ENCODE peak calls at places on chromosomes 11 and 22, in five cellular contexts. One of them, this sample, is unnamed.
A peak's percentile ranks its signal among the peaks of the same experiment; 100 is the strongest.

GRCh38 chr11:43948341-43949185 is 6.1 kb downstream of the C11orf96 start:
- DNase-seq in sigmoid colon: no peak
- DNase-seq in dorsolateral prefrontal cortex: no peak
- DNase-seq in colonic mucosa: no peak
- DNase-seq in foreskin fibroblast: no peak
- DNase-seq in this sample: no peak

GRCh38 chr11:68664906-68665305 is 19.4 kb upstream of the GAL start:
- DNase-seq in colonic mucosa: no peak
- DNase-seq in sigmoid colon: peak; percentile 54
- DNase-seq in dorsolateral prefrontal cortex: no peak
- DNase-seq in foreskin fibroblast: no peak
- DNase-seq in this sample: no peak

GRCh38 chr22:32723632-32724031 is 77.9 kb upstream of the TIMP3 start:
- DNase-seq in dorsolateral prefrontal cortex: no peak
- DNase-seq in sigmoid colon: peak; percentile 85
- DNase-seq in colonic mucosa: peak; percentile 46
- DNase-seq in foreskin fibroblast: peak; percentile 86
- DNase-seq in this sample: peak; percentile 80

GRCh38 chr22:29266564-29267461 is 968 bp downstream of the RHBDD3 start:
- DNase-seq in colonic mucosa: no peak
- DNase-seq in sigmoid colon: no peak
- DNase-seq in foreskin fibroblast: no peak
- DNase-seq in dorsolateral prefrontal cortex: no peak
- DNase-seq in this sample: no peak

GRCh38 chr11:21640491-21640890 is 552.4 kb upstream of the ANO5 start:
- DNase-seq in dorsolateral prefrontal cortex: no peak
- DNase-seq in sigmoid colon: no peak
- DNase-seq in colonic mucosa: no peak
- DNase-seq in foreskin fibroblast: no peak
- DNase-seq in this sample: no peak

GRCh38 chr11:117300301-117300700 is 9.2 kb downstream of the BACE1-AS start:
- DNase-seq in colonic mucosa: no peak
- DNase-seq in dorsolateral prefrontal cortex: peak; percentile 49
- DNase-seq in sigmoid colon: peak; percentile 69
- DNase-seq in foreskin fibroblast: no peak
- DNase-seq in this sample: no peak

GRCh38 chr11:59403546-59403945 is 22.7 kb downstream of the OR5A2 start:
- DNase-seq in sigmoid colon: no peak
- DNase-seq in dorsolateral prefrontal cortex: no peak
- DNase-seq in colonic mucosa: no peak
- DNase-seq in foreskin fibroblast: no peak
- DNase-seq in this sample: no peak

GRCh38 chr11:100939581-100939980 is 190.0 kb downstream of the PGR start:
- DNase-seq in foreskin fibroblast: no peak
- DNase-seq in sigmoid colon: no peak
- DNase-seq in colonic mucosa: no peak
- DNase-seq in dorsolateral prefrontal cortex: no peak
- DNase-seq in this sample: no peak

GRCh38 chr11:128503231-128503991 is 83.9 kb downstream of the ETS1 start:
- DNase-seq in dorsolateral prefrontal cortex: no peak
- DNase-seq in colonic mucosa: no peak
- DNase-seq in sigmoid colon: no peak
- DNase-seq in foreskin fibroblast: peak; percentile 95
- DNase-seq in this sample: peak; percentile 88

GRCh38 chr11:117492578-117493251 is 165.1 kb downstream of the CEP164 start:
- DNase-seq in sigmoid colon: no peak
- DNase-seq in dorsolateral prefrontal cortex: no peak
- DNase-seq in colonic mucosa: no peak
- DNase-seq in foreskin fibroblast: no peak
- DNase-seq in this sample: no peak

GRCh38 chr22:28408702-28409101 is 270.9 kb downstream of the TTC28 start:
- DNase-seq in foreskin fibroblast: no peak
- DNase-seq in sigmoid colon: no peak
- DNase-seq in colonic mucosa: no peak
- DNase-seq in dorsolateral prefrontal cortex: no peak
- DNase-seq in this sample: no peak

DNA sequence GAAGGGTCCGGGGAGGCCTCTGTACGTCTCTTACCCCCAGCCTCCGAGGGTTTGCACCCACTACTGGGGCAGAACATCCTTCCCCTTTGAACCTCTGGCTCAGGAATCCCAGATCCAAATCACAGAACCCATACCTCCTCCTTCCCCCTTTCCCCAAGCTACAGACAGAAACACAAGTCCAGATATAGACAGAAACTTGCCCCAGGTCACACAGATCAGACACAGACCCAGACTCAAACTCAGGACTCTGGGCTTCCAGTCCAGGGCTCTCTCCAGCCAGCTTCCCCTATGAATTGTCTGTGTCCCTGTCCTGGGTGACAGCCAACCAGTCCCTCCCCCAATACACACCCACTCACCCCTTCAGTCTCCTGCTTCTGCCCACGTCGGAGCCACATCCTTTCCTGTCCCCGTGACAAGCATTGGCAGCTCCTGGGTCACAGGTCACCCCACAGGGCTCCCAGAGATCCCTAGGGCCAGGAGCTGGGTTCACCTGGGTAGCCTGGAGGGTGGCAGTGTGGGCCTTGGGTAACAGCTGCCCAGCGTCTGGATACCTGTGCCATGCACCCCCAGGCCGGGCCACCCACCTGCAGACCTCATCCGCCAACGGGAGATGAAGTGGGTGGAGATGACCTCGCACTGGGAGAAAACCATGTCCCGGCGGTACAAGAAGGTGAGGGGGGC is 772 bp downstream of the TBC1D10C start:
- DNase-seq in dorsolateral prefrontal cortex: no peak
- DNase-seq in foreskin fibroblast: no peak
- DNase-seq in sigmoid colon: no peak
- DNase-seq in colonic mucosa: no peak
- DNase-seq in this sample: no peak
- H3K4me3 ChIP-seq in dorsolateral prefrontal cortex: no peak overlapping the region
- H3K4me3 ChIP-seq in foreskin fibroblast: no peak overlapping the region
- H3K4me3 ChIP-seq in sigmoid colon: no peak overlapping the region
- H3K4me3 ChIP-seq in colonic mucosa: peak overlapping the region; percentile 25
- H3K4me3 ChIP-seq in this sample: no peak overlapping the region

GRCh38 chr11:2415601-2416380 is 15.2 kb downstream of the TSSC4 start:
- DNase-seq in colonic mucosa: no peak
- DNase-seq in foreskin fibroblast: no peak
- DNase-seq in sigmoid colon: no peak
- DNase-seq in dorsolateral prefrontal cortex: no peak
- DNase-seq in this sample: no peak
- TF ChIP-seq CTCF in colonic mucosa: no peak
- TF ChIP-seq CTCF in foreskin fibroblast: no peak
- TF ChIP-seq CTCF in sigmoid colon: no peak
- TF ChIP-seq CTCF in dorsolateral prefrontal cortex: no peak
- TF ChIP-seq CTCF in this sample: no peak

DNA sequence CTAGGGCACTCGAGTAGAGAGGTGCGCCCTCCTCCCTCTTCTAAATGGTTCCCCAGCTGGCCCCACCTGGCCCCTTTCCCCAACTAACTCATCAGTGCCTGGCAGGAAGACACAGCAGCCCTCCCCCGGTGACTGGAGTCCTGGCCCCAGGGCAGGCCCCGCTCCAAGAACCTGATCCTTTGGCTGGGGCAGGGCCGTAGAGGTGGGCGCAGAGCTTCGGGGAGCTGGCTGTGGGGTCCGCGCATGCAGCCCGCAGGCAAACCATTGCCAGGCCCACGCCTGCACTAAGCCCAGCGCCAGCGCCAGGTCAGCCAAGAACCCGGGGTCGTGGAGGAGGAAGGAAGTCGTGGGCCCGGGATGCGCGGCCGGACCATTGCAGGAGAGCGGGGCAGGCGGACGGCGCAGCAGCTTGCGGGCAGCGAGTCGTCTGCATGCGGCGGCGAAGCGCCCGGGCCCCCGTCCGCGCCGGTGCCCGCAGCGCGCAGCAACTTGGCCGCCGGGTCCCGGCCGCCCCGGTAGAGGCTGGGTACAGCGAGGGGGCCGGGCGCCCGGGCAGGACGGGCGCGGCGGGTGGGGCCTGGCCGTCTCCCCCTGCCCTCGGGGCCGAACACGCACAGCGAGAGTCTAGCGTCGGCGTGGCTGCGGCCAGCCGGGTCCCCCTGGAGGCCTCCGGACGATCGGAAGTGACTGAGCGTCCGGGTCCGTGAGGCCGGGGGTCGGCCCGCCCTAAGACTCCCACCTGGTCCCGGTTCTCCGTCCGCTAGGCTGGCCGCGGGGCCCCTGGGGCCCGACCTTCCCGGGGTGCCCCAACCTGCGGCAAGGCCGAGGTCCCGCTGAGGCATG is 951 bp upstream of the TRABD start:
- DNase-seq in foreskin fibroblast: no peak
- DNase-seq in sigmoid colon: no peak
- DNase-seq in dorsolateral prefrontal cortex: no peak
- DNase-seq in colonic mucosa: no peak
- DNase-seq in this sample: no peak
- H3K4me3 ChIP-seq in foreskin fibroblast: peak overlapping the region; percentile 64
- H3K4me3 ChIP-seq in sigmoid colon: peak overlapping the region; percentile 31
- H3K4me3 ChIP-seq in dorsolateral prefrontal cortex: peak overlapping the region; percentile 66
- H3K4me3 ChIP-seq in colonic mucosa: peak overlapping the region; percentile 42
- H3K4me3 ChIP-seq in this sample: peak overlapping the region; percentile 56

GRCh38 chr22:37024339-37025157 is 5.0 kb downstream of the MPST start:
- DNase-seq in foreskin fibroblast: no peak
- DNase-seq in sigmoid colon: no peak
- DNase-seq in dorsolateral prefrontal cortex: no peak
- DNase-seq in colonic mucosa: peak; percentile 34
- DNase-seq in this sample: no peak

GRCh38 chr22:37023743-37024338 is 4.3 kb downstream of the MPST start:
- DNase-seq in sigmoid colon: no peak
- DNase-seq in foreskin fibroblast: no peak
- DNase-seq in colonic mucosa: peak; percentile 95
- DNase-seq in dorsolateral prefrontal cortex: no peak
- DNase-seq in this sample: no peak

GRCh38 chr22:37021041-37021440 is 1.5 kb downstream of the MPST start:
- DNase-seq in foreskin fibroblast: no peak
- DNase-seq in dorsolateral prefrontal cortex: no peak
- DNase-seq in sigmoid colon: no peak
- DNase-seq in colonic mucosa: peak; percentile 71
- DNase-seq in this sample: no peak

GRCh38 chr22:37021710-37022482 is 2.4 kb downstream of the MPST start:
- DNase-seq in dorsolateral prefrontal cortex: no peak
- DNase-seq in foreskin fibroblast: peak; percentile 34
- DNase-seq in colonic mucosa: no peak
- DNase-seq in sigmoid colon: no peak
- DNase-seq in this sample: no peak

DNA sequence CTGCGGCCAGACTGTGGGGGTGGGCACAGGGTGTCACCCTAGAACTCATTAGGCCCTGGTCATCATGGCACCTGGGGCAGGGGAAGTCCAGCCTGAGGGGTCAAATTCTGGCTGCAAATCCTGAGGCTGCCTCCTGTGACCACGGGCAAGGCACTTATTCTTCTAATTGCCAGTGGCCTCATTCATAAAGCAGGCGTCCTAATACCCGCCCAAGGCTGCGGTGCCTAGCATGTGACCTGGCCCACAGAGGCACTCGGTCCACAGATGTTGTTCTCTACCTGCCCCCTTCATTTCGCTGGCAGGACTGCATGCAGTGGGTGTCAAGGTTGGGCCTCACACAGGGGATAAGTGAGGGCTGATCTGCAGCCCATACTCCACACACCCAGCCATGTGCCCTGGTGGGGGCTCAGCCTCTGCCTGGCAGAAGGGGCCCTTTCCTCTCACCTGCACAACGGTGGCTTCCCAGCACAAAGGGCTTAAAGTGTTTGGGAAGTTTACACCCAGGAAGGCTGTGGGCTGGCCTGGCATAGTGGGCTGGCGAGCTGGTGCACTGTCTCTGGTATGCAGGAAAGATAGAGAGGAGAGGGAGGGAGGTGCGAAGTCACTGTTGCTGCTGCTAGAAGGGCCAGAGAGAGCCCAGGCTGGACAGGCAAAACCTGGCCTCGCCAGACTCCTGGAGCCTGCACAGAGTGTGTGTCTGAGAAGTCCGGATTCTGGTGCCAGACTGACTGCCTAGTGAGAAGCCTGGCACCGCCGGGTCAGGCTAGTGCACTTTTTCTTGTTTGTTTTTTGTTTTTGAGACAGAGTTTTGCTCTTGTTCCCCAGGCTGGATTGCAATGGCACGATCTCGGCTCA is 3.2 kb downstream of the MPST start:
- DNase-seq in dorsolateral prefrontal cortex: no peak
- DNase-seq in sigmoid colon: no peak
- DNase-seq in colonic mucosa: no peak
- DNase-seq in foreskin fibroblast: no peak
- DNase-seq in this sample: no peak
- TF ChIP-seq CTCF in dorsolateral prefrontal cortex: no peak
- TF ChIP-seq CTCF in sigmoid colon: no peak
- TF ChIP-seq CTCF in colonic mucosa: no peak
- TF ChIP-seq CTCF in foreskin fibroblast: no peak
- TF ChIP-seq CTCF in this sample: no peak

GRCh38 chr11:122436188-122436555 is 219.3 kb upstream of the UBASH3B start:
- DNase-seq in sigmoid colon: no peak
- DNase-seq in dorsolateral prefrontal cortex: no peak
- DNase-seq in colonic mucosa: no peak
- DNase-seq in foreskin fibroblast: no peak
- DNase-seq in this sample: no peak

GRCh38 chr11:122439911-122440782 is 215.4 kb upstream of the UBASH3B start:
- DNase-seq in dorsolateral prefrontal cortex: no peak
- DNase-seq in foreskin fibroblast: peak; percentile 18
- DNase-seq in sigmoid colon: peak; percentile 64
- DNase-seq in colonic mucosa: no peak
- DNase-seq in this sample: no peak

GRCh38 chr11:122435540-122436187 is 219.9 kb upstream of the UBASH3B start:
- DNase-seq in dorsolateral prefrontal cortex: no peak
- DNase-seq in foreskin fibroblast: no peak
- DNase-seq in colonic mucosa: no peak
- DNase-seq in sigmoid colon: no peak
- DNase-seq in this sample: no peak

GRCh38 chr11:122441702-122442092 is 213.8 kb upstream of the UBASH3B start:
- DNase-seq in dorsolateral prefrontal cortex: no peak
- DNase-seq in colonic mucosa: no peak
- DNase-seq in foreskin fibroblast: no peak
- DNase-seq in sigmoid colon: no peak
- DNase-seq in this sample: no peak

DNA sequence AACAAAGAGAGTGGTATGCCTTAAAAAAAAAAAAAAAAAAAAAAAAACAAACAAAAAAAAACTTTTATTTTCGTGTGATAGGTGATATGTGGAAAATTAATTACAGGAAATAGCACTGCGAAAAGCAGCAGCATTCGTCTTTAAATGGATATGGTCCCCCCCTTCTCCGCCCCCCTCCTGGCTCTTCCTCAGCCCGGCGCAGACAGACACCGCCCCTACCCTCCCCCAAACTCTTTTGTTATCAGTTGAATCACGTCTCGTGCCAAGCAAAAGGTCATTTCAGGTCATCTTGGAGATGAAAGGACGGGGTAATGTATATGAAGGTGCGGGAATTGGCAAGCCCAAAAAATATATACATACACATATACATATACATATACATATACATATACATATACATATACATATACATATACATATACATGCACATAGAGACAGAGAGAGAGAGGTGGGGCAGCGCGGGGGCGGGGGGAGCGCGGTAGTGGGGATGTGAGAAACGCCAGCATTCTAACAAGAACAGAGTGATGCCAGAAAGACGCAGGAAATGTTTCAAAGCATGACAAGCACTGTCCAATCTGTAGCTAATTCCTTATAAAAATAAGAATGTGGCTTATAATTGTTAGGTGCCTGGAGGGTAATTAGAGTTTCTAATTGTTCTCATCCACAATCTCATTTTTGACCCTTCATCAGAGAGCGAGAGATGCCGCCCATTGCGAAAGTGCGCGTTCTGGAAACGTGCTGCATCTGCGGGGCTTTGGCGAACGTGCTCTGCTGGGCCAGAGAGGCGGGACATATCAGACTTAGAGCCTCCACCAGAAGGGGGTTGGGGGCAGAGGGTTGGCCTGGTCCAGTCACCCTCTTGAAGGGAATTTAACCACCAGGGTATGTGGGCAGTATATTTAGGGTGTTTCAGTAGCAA is 214.5 kb upstream of the UBASH3B start:
- DNase-seq in dorsolateral prefrontal cortex: peak; percentile 45
- DNase-seq in sigmoid colon: peak; percentile 68
- DNase-seq in colonic mucosa: peak; percentile 21
- DNase-seq in foreskin fibroblast: peak; percentile 13
- DNase-seq in this sample: no peak
- H3K4me3 ChIP-seq in dorsolateral prefrontal cortex: peak overlapping the region; percentile 65
- H3K4me3 ChIP-seq in sigmoid colon: peak overlapping the region; percentile 32
- H3K4me3 ChIP-seq in colonic mucosa: no peak overlapping the region
- H3K4me3 ChIP-seq in foreskin fibroblast: peak overlapping the region; percentile 56
- H3K4me3 ChIP-seq in this sample: peak overlapping the region; percentile 36